ENCODE peak calls at places on chromosomes 12 and 14, in nine cellular contexts. C is upper lobe of right lung; K is esophagus squamous epithelium; I is bronchial epithelial cell; V is CD8-positive, alpha-beta T cell; D is sigmoid colon; P is IMR-90; N is kidney; W is OCI-LY7. S is an unnamed sample.

GRCh38 chr12:68483592-68484373 is 126.9 kb upstream of the RAP1B start:
- DNase-seq in W (no peak), V (no peak), C (no peak), P (peak; percentile 67), N (no peak), D (no peak), K (no peak), I (peak; percentile 90), S (no peak)

GRCh38 chr14:95025218-95025617 is 132.1 kb downstream of the DICER1 start:
- DNase-seq in P (no peak), N (no peak), I (no peak), D (no peak), V (no peak), K (no peak), W (no peak), C (no peak), S (no peak)

GRCh38 chr12:78887444-78887843 is 22.9 kb downstream of the SYT1 start:
- DNase-seq in K (no peak), P (no peak), D (no peak), N (no peak), C (no peak), I (no peak), W (no peak), V (no peak), S (no peak)

GRCh38 chr14:81942071-81942470 is 408.4 kb upstream of the SEL1L start:
- DNase-seq in I (no peak), D (no peak), V (no peak), N (no peak), P (no peak), K (no peak), W (no peak), C (no peak), S (no peak)

GRCh38 chr12:114274131-114274530 is 131.8 kb downstream of the TBX5 start:
- DNase-seq in P (no peak), N (no peak), I (no peak), C (no peak), W (no peak), D (no peak), V (no peak), K (no peak), S (no peak)

GRCh38 chr12:123242083-123242904 is 9.1 kb downstream of the MTRFR start:
- DNase-seq in I (no peak), V (no peak), K (no peak), N (no peak), W (no peak), P (peak; percentile 10), C (no peak), D (no peak), S (no peak)

GRCh38 chr12:6360080-6360571 is 15.2 kb downstream of the SCNN1A start:
- DNase-seq in C (no peak), I (no peak), P (no peak), K (no peak), N (peak; percentile 17), W (peak; percentile 86), V (no peak), D (no peak), S (no peak)

GRCh38 chr12:122840580-122841513 is 5.6 kb downstream of the HIP1R start:
- DNase-seq in K (no peak), V (no peak), N (peak; percentile 71), D (no peak), W (no peak), C (no peak), I (peak; percentile 89), P (no peak), S (peak; percentile 51)

GRCh38 chr12:41944241-41944640 is 200.4 kb downstream of the GXYLT1 start:
- DNase-seq in K (no peak), I (peak; percentile 15), D (no peak), W (no peak), P (no peak), V (no peak), N (no peak), C (no peak), S (no peak)

GRCh38 chr14:79584679-79585078 is 626.6 kb downstream of the DIO2 start:
- DNase-seq in I (peak; percentile 90), P (peak; percentile 98), N (no peak), C (no peak), D (no peak), V (no peak), K (no peak), W (no peak), S (no peak)

DNA sequence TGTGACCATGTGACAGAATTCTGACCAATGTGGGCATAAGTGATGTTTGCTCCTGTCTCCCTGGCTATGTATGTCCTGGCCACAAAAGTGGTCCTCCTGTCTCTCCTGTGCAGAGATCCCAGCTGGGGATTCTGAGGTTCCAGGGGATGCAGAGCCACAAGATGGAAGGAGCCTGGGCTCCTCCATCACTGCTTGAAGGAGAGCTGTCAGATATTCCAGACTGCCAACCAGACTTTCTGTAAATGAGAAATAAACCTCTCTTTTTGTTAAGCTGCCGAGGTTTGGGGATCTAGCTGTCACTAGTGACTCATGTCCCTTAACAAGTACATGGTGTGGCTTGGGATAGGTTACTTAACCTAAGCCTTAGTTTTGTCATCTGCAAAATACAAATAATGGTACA is 21.9 kb downstream of the BDKRB1 start:
- DNase-seq in N (no peak), V (no peak), D (no peak), P (no peak), I (no peak), K (no peak), W (no peak), C (no peak), S (no peak)
- H3K36me3 ChIP-seq in N (peaks cover 4% of the 10 kb centered on the region), V (peaks cover under 1% of the 10 kb centered on the region), D (no peaks in the 10 kb centered on the region), P (peaks cover under 1% of the 10 kb centered on the region), I (no peaks in the 10 kb centered on the region), K (peaks cover 3% of the 10 kb centered on the region), W (no peaks in the 10 kb centered on the region), C (no peaks in the 10 kb centered on the region), S (no peaks in the 10 kb centered on the region)

DNA sequence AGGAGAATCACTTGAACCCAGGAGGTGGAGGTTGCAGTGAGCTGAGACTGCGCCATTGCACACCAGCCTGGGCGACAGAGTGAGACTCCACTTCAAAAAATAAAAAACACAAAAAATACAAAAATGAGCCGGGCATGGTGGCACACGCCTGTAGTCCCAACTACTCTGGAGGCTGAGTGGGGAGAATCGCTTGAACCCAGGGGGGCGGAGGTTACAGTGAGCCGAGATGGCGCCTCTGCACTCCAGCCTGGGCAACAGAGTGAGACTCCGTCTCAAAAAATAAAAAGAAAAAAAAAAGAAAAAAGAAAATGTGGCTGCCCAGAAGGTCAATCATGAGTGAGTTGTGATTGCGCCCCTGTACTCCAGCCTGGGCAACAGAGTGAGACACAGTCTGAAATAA is 9.2 kb downstream of the DNAJC22 start:
- DNase-seq in V (no peak), N (no peak), C (no peak), I (no peak), W (no peak), P (no peak), D (peak; percentile 21), K (no peak), S (no peak)
- TF ChIP-seq CTCF in V (no peak), N (no peak), C (no peak), I (no peak), W (no peak), P (no peak), D (no peak), K (no peak), S (no peak)

GRCh38 chr14:77108753-77109152 is 10.7 kb downstream of the CIPC start:
- DNase-seq in K (no peak), V (no peak), W (peak; percentile 30), I (no peak), N (no peak), D (no peak), C (no peak), P (no peak), S (no peak)
- H3K36me3 ChIP-seq in K (peaks cover 6% of the 10 kb centered on the region), V (peaks cover 8% of the 10 kb centered on the region), W (peaks cover 80% of the 10 kb centered on the region), I (peaks cover 13% of the 10 kb centered on the region), N (peaks cover 35% of the 10 kb centered on the region), D (peaks cover 70% of the 10 kb centered on the region), C (peaks cover 59% of the 10 kb centered on the region), P (peaks cover 14% of the 10 kb centered on the region), S (no peaks in the 10 kb centered on the region)

DNA sequence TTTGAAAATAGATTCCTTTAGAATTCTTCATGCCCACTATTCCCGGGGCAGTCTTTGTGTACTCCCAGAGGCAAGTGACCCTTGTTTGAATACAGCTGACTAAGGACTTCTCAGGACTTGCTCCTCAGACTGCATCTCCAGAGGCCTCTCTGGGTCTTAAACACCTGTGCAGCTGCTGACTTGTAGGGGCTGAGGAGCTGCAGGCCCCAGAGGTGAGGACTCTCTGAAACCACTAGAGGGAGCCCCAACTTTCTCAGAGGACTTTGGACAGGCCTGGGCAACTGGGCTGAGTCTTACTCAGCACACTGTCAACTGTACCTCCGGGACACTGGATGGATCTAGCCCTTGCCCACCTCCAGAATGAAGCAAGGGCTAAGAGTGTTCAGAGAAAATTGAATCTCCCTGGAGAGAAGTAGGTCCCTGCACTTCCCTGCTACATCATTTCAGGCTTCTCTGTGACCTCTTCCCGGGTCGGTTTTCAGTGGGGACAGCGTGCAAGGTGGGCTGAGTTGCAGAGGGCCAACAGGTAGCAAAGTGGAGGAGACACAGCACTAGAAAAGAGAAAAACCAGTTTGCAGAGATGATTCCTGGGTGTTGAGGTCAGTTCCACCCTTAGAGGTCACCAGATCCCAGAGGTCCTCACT is 164.6 kb downstream of the TMEM117 start:
- DNase-seq in K (no peak), C (no peak), N (no peak), I (peak; percentile 78), D (no peak), V (no peak), P (peak; percentile 31), W (peak; percentile 55), S (peak; percentile 19)
- TF ChIP-seq CTCF in K (no peak), C (peak; percentile 51), N (peak; percentile 42), I (peak; percentile 90), D (no peak), V (peak; percentile 35), P (peak; percentile 39), W (peak; percentile 74), S (peak; percentile 26)

GRCh38 chr14:50127802-50128201 is 11.4 kb upstream of the VCPKMT start:
- DNase-seq in K (no peak), P (no peak), W (no peak), V (no peak), D (no peak), N (no peak), I (no peak), C (no peak), S (no peak)
- H3K36me3 ChIP-seq in K (no peaks in the 10 kb centered on the region), P (peaks cover 16% of the 10 kb centered on the region), W (peaks cover 21% of the 10 kb centered on the region), V (peaks cover 6% of the 10 kb centered on the region), D (peaks cover 54% of the 10 kb centered on the region), N (peaks cover 11% of the 10 kb centered on the region), I (peaks cover 3% of the 10 kb centered on the region), C (peaks cover 72% of the 10 kb centered on the region), S (peaks cover 29% of the 10 kb centered on the region)

S was measured in adrenal gland.